ENCODE peak calls at places on chromosome 21, in seven cellular contexts. One of them, this sample, is unnamed.

GRCh38 chr21:28904961-28905435 is 87.7 kb downstream of the LTN1 start:
- DNase-seq in GM12878: no peak
- DNase-seq in SK-N-SH: no peak
- DNase-seq in HepG2: no peak
- DNase-seq in HCT116: no peak
- DNase-seq in K562: no peak
- DNase-seq in H1: no peak
- DNase-seq in this sample: peak

GRCh38 chr21:17441370-17441769 is 71.5 kb upstream of the CXADR start:
- DNase-seq in H1: no peak
- DNase-seq in SK-N-SH: no peak
- DNase-seq in HCT116: no peak
- DNase-seq in GM12878: no peak
- DNase-seq in HepG2: peak
- DNase-seq in K562: no peak
- DNase-seq in this sample: no peak

GRCh38 chr21:43976661-43977060 is 35.4 kb upstream of the TRAPPC10 start:
- DNase-seq in H1: no peak
- DNase-seq in HCT116: no peak
- DNase-seq in HepG2: no peak
- DNase-seq in SK-N-SH: no peak
- DNase-seq in GM12878: no peak
- DNase-seq in K562: no peak
- DNase-seq in this sample: no peak

GRCh38 chr21:29335720-29336119 is 37.0 kb downstream of the BACH1 start:
- DNase-seq in HepG2: no peak
- DNase-seq in H1: no peak
- DNase-seq in K562: no peak
- DNase-seq in HCT116: no peak
- DNase-seq in GM12878: no peak
- DNase-seq in SK-N-SH: no peak
- DNase-seq in this sample: no peak

GRCh38 chr21:35324372-35325220 is 275.5 kb upstream of the RUNX1 start:
- DNase-seq in SK-N-SH: no peak
- DNase-seq in HepG2: no peak
- DNase-seq in K562: no peak
- DNase-seq in HCT116: no peak
- DNase-seq in GM12878: no peak
- DNase-seq in H1: no peak
- DNase-seq in this sample: no peak

GRCh38 chr21:18617291-18617690 is 213.7 kb upstream of the TMPRSS15 start:
- DNase-seq in GM12878: no peak
- DNase-seq in K562: no peak
- DNase-seq in HepG2: no peak
- DNase-seq in H1: no peak
- DNase-seq in HCT116: no peak
- DNase-seq in SK-N-SH: no peak
- DNase-seq in this sample: no peak

GRCh38 chr21:35924714-35925301 is 135.5 kb downstream of the SETD4 start:
- DNase-seq in K562: no peak
- DNase-seq in GM12878: no peak
- DNase-seq in H1: no peak
- DNase-seq in HCT116: no peak
- DNase-seq in HepG2: no peak
- DNase-seq in SK-N-SH: no peak
- DNase-seq in this sample: no peak

GRCh38 chr21:44603911-44604310 is 3.5 kb downstream of the KRTAP10-7 start:
- DNase-seq in H1: no peak
- DNase-seq in HepG2: no peak
- DNase-seq in GM12878: no peak
- DNase-seq in SK-N-SH: no peak
- DNase-seq in HCT116: no peak
- DNase-seq in K562: no peak
- DNase-seq in this sample: no peak

GRCh38 chr21:44299458-44300261 is at the start of gene PFKL:
- DNase-seq in HCT116: no peak
- DNase-seq in GM12878: peak
- DNase-seq in K562: peak
- DNase-seq in SK-N-SH: peak
- DNase-seq in H1: peak
- DNase-seq in HepG2: peak
- DNase-seq in this sample: peak

GRCh38 chr21:18245493-18245967 is 897 bp downstream of the CHODL start:
- DNase-seq in SK-N-SH: peak
- DNase-seq in HepG2: peak
- DNase-seq in K562: no peak
- DNase-seq in HCT116: no peak
- DNase-seq in GM12878: no peak
- DNase-seq in H1: peak
- DNase-seq in this sample: peak

GRCh38 chr21:44892536-44893277 is 19.2 kb upstream of the PTTG1IP start:
- DNase-seq in SK-N-SH: peak
- DNase-seq in GM12878: no peak
- DNase-seq in HCT116: peak
- DNase-seq in HepG2: no peak
- DNase-seq in H1: peak
- DNase-seq in K562: peak
- DNase-seq in this sample: peak

GRCh38 chr21:17370263-17370662 is 142.6 kb upstream of the CXADR start:
- DNase-seq in GM12878: no peak
- DNase-seq in SK-N-SH: no peak
- DNase-seq in HepG2: no peak
- DNase-seq in H1: no peak
- DNase-seq in K562: no peak
- DNase-seq in HCT116: no peak
- DNase-seq in this sample: peak

GRCh38 chr21:41059871-41060270 is 108.1 kb upstream of the BACE2 start:
- DNase-seq in K562: no peak
- DNase-seq in GM12878: no peak
- DNase-seq in H1: no peak
- DNase-seq in SK-N-SH: no peak
- DNase-seq in HCT116: no peak
- DNase-seq in HepG2: no peak
- DNase-seq in this sample: no peak

GRCh38 chr21:40095477-40095876 is 228.2 kb downstream of the PCP4 start:
- DNase-seq in HCT116: no peak
- DNase-seq in K562: no peak
- DNase-seq in HepG2: no peak
- DNase-seq in GM12878: no peak
- DNase-seq in SK-N-SH: no peak
- DNase-seq in H1: no peak
- DNase-seq in this sample: no peak

GRCh38 chr21:44589094-44589493 is 3.2 kb downstream of the KRTAP10-6 start:
- DNase-seq in GM12878: no peak
- DNase-seq in HepG2: no peak
- DNase-seq in SK-N-SH: no peak
- DNase-seq in K562: no peak
- DNase-seq in H1: no peak
- DNase-seq in HCT116: no peak
- DNase-seq in this sample: no peak

GRCh38 chr21:17660449-17660848 is 47.7 kb upstream of the BTG3 start:
- DNase-seq in HepG2: no peak
- DNase-seq in GM12878: no peak
- DNase-seq in HCT116: no peak
- DNase-seq in H1: no peak
- DNase-seq in K562: no peak
- DNase-seq in SK-N-SH: no peak
- DNase-seq in this sample: peak

GRCh38 chr21:36419996-36420395 is 34.8 kb downstream of the CHAF1B start:
- DNase-seq in HCT116: peak
- DNase-seq in SK-N-SH: peak
- DNase-seq in K562: peak
- DNase-seq in HepG2: peak
- DNase-seq in H1: peak
- DNase-seq in GM12878: no peak
- DNase-seq in this sample: peak

GRCh38 chr21:14545906-14546480 is at the start of gene SAMSN1:
- DNase-seq in HepG2: no peak
- DNase-seq in H1: no peak
- DNase-seq in K562: peak
- DNase-seq in GM12878: peak
- DNase-seq in HCT116: no peak
- DNase-seq in SK-N-SH: no peak
- DNase-seq in this sample: peak

GRCh38 chr21:14538477-14538876 is 7.6 kb downstream of the SAMSN1 start:
- DNase-seq in HCT116: no peak
- DNase-seq in GM12878: no peak
- DNase-seq in H1: no peak
- DNase-seq in K562: no peak
- DNase-seq in HepG2: no peak
- DNase-seq in SK-N-SH: no peak
- DNase-seq in this sample: no peak

GRCh38 chr21:14543983-14544382 is 2.1 kb downstream of the SAMSN1 start:
- DNase-seq in HCT116: no peak
- DNase-seq in GM12878: no peak
- DNase-seq in K562: peak
- DNase-seq in H1: no peak
- DNase-seq in SK-N-SH: no peak
- DNase-seq in HepG2: no peak
- DNase-seq in this sample: no peak

GRCh38 chr21:14542638-14543037 is 3.5 kb downstream of the SAMSN1 start:
- DNase-seq in SK-N-SH: no peak
- DNase-seq in HCT116: no peak
- DNase-seq in GM12878: no peak
- DNase-seq in HepG2: no peak
- DNase-seq in K562: peak
- DNase-seq in H1: no peak
- DNase-seq in this sample: no peak

DNA sequence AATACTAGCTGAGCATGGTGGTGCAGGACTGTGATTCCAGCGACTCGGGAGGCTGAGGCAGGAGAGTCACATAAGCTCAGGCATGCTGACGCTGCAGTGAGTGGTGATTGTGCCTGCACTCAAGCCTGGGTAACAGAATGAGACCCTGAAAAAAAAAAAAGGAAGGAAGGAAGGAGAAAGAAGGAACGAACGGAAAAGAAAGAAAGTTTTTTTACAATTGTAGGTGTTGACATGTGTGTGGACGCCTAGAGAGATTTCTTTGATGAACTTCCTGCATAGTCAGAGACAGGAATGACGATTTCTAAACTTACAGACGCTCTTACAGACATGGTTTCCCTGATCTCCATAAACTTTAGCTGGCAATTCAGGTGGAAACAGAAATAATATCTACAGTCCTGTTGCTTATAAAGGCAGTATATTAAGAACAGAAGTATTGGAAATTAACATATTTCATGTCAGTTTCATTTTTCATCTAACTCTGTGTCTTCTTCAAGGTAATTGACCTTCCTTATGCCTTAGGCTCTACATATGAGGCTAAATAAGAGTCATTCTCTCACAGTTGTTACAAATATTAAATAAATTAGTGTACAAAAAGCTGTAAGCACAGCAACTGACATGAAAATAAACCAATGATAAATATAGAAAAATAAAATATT is 4.1 kb downstream of the SAMSN1 start:
- DNase-seq in SK-N-SH: no peak
- DNase-seq in HCT116: no peak
- DNase-seq in H1: no peak
- DNase-seq in K562: peak
- DNase-seq in HepG2: no peak
- DNase-seq in GM12878: no peak
- DNase-seq in this sample: peak
- TF ChIP-seq JUND in SK-N-SH: no peak
- TF ChIP-seq JUND in HCT116: no peak
- TF ChIP-seq JUND in H1: no peak
- TF ChIP-seq JUND in K562: no peak
- TF ChIP-seq JUND in HepG2: no peak
- TF ChIP-seq JUND in GM12878: no peak
- TF ChIP-seq JUND in this sample: no peak

GRCh38 chr21:26169611-26170470 is 729 bp downstream of the APP start:
- DNase-seq in HepG2: no peak
- DNase-seq in H1: peak
- DNase-seq in K562: no peak
- DNase-seq in GM12878: no peak
- DNase-seq in SK-N-SH: peak
- DNase-seq in HCT116: peak
- DNase-seq in this sample: peak
- TF ChIP-seq JUND in HepG2: no peak
- TF ChIP-seq JUND in H1: no peak
- TF ChIP-seq JUND in K562: no peak
- TF ChIP-seq JUND in GM12878: no peak
- TF ChIP-seq JUND in SK-N-SH: no peak
- TF ChIP-seq JUND in HCT116: no peak
- TF ChIP-seq JUND in this sample: no peak

DNA sequence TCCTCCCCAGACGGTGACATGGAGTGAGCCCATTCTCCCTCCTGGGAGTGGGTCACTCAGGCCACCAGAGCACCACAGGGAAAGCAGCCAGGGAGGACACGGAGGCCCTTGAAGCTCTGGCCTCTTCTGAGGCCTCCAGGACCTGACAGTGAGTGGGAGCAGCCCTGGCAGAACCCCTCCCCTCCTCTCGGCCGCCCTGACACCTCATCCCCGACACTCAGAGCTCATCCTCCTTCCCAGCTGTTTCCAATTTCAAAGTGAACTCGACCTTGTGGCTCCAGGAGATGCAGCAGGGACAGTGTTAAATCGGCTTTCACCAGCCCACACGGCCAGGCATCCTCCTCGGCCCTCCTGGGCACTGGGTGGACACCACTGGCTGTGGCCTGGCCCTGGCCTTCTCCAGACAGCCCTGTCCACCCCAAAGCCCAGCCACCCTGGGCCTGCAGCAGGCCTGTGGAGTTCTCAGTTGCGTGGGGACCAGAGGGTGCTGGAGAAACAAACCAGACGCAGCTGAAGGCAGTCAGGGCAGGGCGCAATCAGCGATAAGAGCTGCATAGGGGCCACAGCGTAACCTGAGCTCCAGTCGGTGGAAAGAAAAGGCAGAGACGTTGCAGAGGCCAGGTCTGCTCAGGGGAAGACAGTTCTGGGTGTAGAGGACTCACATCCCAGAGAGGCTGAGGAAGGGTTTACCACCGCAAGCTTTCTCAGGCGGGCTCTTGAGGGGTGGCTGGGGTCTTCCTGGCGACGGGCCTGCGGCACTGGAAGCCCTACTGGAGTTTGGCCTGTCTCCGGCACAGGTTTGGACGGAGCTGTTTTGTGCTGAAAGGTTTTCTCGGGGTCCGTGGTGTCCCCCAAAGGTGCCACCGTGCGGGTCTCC is 27.0 kb downstream of the FTCD start:
- DNase-seq in SK-N-SH: peak
- DNase-seq in HCT116: no peak
- DNase-seq in HepG2: no peak
- DNase-seq in K562: peak
- DNase-seq in H1: no peak
- DNase-seq in GM12878: no peak
- DNase-seq in this sample: no peak
- TF ChIP-seq JUND in SK-N-SH: no peak
- TF ChIP-seq JUND in HCT116: no peak
- TF ChIP-seq JUND in HepG2: no peak
- TF ChIP-seq JUND in K562: no peak
- TF ChIP-seq JUND in H1: no peak
- TF ChIP-seq JUND in GM12878: no peak
- TF ChIP-seq JUND in this sample: no peak

DNA sequence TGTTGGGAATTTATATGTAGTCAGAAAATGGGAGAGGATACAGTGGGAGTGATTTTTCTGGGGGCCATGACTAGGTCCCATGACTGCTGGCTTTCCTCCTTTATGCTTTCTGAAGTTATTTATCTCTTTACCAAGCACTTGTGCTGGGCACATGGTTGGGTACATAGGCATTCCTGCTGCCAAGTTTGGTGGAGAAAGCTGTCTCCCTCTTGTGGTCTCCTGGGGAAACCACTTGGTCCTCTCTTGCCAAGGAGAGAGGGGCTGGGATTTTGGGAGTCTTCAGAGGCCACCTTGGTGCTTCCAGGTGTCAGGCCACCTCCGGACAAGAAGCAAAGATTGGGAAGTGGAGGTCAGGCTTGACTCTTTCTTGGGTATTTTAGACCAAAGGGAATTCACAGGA is 120.2 kb upstream of the KCNE2 start:
- DNase-seq in SK-N-SH: peak
- DNase-seq in GM12878: no peak
- DNase-seq in HCT116: peak
- DNase-seq in HepG2: peak
- DNase-seq in H1: peak
- DNase-seq in K562: peak
- DNase-seq in this sample: peak
- TF ChIP-seq JUND in SK-N-SH: no peak
- TF ChIP-seq JUND in GM12878: no peak
- TF ChIP-seq JUND in HCT116: no peak
- TF ChIP-seq JUND in HepG2: no peak
- TF ChIP-seq JUND in H1: no peak
- TF ChIP-seq JUND in K562: no peak
- TF ChIP-seq JUND in this sample: no peak